ENCODE peak calls at places on chromosomes 13 and 19, in six cellular contexts. A is iPS-NIHi11; F is T follicular helper cell; C is lung microvascular endothelial cell; T is lung; D is central memory CD4-positive, alpha-beta T cell. H is an unnamed sample.

GRCh38 chr19:38375748-38376147 is 1.4 kb downstream of the PSMD8 start:
- DNase-seq in A (no peak), F (no peak), C (no peak), T (no peak), D (no peak), H (no peak)

GRCh38 chr13:22064854-22065646 is 394.2 kb downstream of the FGF9 start:
- DNase-seq in A (no peak), F (no peak), C (no peak), T (no peak), D (no peak), H (no peak)

GRCh38 chr13:68748038-68748437 is 1359.6 kb upstream of the ATXN8OS start:
- DNase-seq in A (no peak), F (no peak), C (peak), T (no peak), D (no peak), H (no peak)

GRCh38 chr13:33033361-33033812 is 17.2 kb downstream of the KL start:
- DNase-seq in A (no peak), F (no peak), C (no peak), T (no peak), D (peak), H (peak)

GRCh38 chr13:97932006-97932405 is 21.5 kb upstream of the IPO5 start:
- DNase-seq in A (no peak), F (no peak), C (no peak), T (no peak), D (no peak), H (no peak)

GRCh38 chr19:4575267-4575793 is 15.8 kb upstream of the SEMA6B start:
- DNase-seq in A (peak), F (no peak), C (peak), T (peak), D (no peak), H (no peak)

GRCh38 chr13:111489301-111489700 is 168.9 kb downstream of the TEX29 start:
- DNase-seq in A (no peak), F (no peak), C (no peak), T (no peak), D (no peak), H (no peak)

GRCh38 chr13:45522571-45522970 is 57.8 kb downstream of the COG3 start:
- DNase-seq in A (no peak), F (no peak), C (no peak), T (no peak), D (no peak), H (no peak)

GRCh38 chr19:31387662-31388175 is 38.5 kb upstream of the TSHZ3 start:
- DNase-seq in A (no peak), F (no peak), C (no peak), T (no peak), D (no peak), H (no peak)

GRCh38 chr13:24275041-24275440 is 34.3 kb upstream of the C1QTNF9 start:
- DNase-seq in A (no peak), F (no peak), C (no peak), T (no peak), D (no peak), H (no peak)

GRCh38 chr19:16385821-16386220 is 61.2 kb downstream of the KLF2 start:
- DNase-seq in A (no peak), F (no peak), C (no peak), T (no peak), D (no peak), H (no peak)

H was measured in CD4-positive, CD25-positive, alpha-beta regulatory T cell.